ENCODE peak calls at places on chromosomes 16 and 17, in eight cellular contexts. B is GM20000, A is A549, P is gastrocnemius medialis, J is cardiac fibroblast, V is Calu3, H is natural killer cell, F is GM13977. C is an unnamed sample.

GRCh38 chr17:80063815-80064585 is 27.6 kb downstream of the CCDC40 start:
- DNase-seq in V (peak), H (no peak), A (peak), J (peak), F (no peak), P (peak), B (no peak), C (no peak)

GRCh38 chr17:8288336-8289102 is at the start of gene RANGRF:
- DNase-seq in B (peak), H (peak), J (peak), F (peak), V (peak), P (peak), A (peak), C (peak)

GRCh38 chr16:85352221-85352620 is 239.9 kb upstream of the CIBAR2 start:
- DNase-seq in A (no peak), F (no peak), J (no peak), V (no peak), H (no peak), P (no peak), B (no peak), C (no peak)

GRCh38 chr17:8857919-8858318 is 9.6 kb downstream of the PIK3R6 start:
- DNase-seq in B (peak), P (no peak), V (no peak), A (no peak), J (peak), F (no peak), H (no peak), C (peak)

GRCh38 chr17:66493283-66494019 is 191.0 kb downstream of the PRKCA start:
- DNase-seq in A (peak), V (no peak), H (no peak), F (no peak), J (peak), P (no peak), B (no peak), C (no peak)

GRCh38 chr16:51818342-51818944 is 667.4 kb upstream of the SALL1 start:
- DNase-seq in H (no peak), V (peak), J (peak), P (no peak), F (peak), B (peak), A (no peak), C (peak)

GRCh38 chr16:4207683-4208528 is 34.0 kb downstream of the SRL start:
- DNase-seq in P (no peak), V (no peak), B (no peak), H (no peak), A (no peak), F (no peak), J (no peak), C (no peak)

GRCh38 chr17:82103588-82104451 is 5.8 kb upstream of the FASN start:
- DNase-seq in P (no peak), V (peak), A (no peak), B (no peak), J (peak), F (no peak), H (no peak), C (no peak)

GRCh38 chr16:85174871-85175723 is 62.8 kb upstream of the CIBAR2 start:
- DNase-seq in J (peak), B (no peak), P (no peak), H (no peak), F (no peak), V (no peak), A (no peak), C (no peak)

GRCh38 chr17:46738544-46738943 is 79.9 kb downstream of the WNT3 start:
- DNase-seq in P (no peak), A (no peak), J (no peak), V (no peak), H (no peak), B (no peak), F (no peak), C (no peak)

GRCh38 chr17:14922421-14922820 is 342.7 kb downstream of the PMP22 start:
- DNase-seq in B (no peak), A (no peak), J (peak), F (no peak), P (no peak), V (no peak), H (no peak), C (no peak)

GRCh38 chr17:77148109-77148958 is 7.6 kb downstream of the SEC14L1 start:
- DNase-seq in V (no peak), P (no peak), A (no peak), B (no peak), J (no peak), F (no peak), H (no peak), C (no peak)

GRCh38 chr16:49833055-49833454 is 22.9 kb downstream of the ZNF423 start:
- DNase-seq in V (no peak), B (no peak), A (no peak), J (peak), H (no peak), F (no peak), P (no peak), C (no peak)

GRCh38 chr16:69632836-69633235 is 67.1 kb downstream of the NFAT5 start:
- DNase-seq in P (no peak), J (no peak), H (no peak), V (no peak), F (no peak), A (no peak), B (no peak), C (no peak)

GRCh38 chr16:82995927-82996441 is 369.2 kb downstream of the CDH13 start:
- DNase-seq in A (no peak), V (no peak), F (no peak), P (no peak), H (no peak), J (peak), B (no peak), C (no peak)

GRCh38 chr16:3754304-3754703 is 37.0 kb upstream of the TRAP1 start:
- DNase-seq in J (peak), A (no peak), V (no peak), P (no peak), H (no peak), F (no peak), B (no peak), C (no peak)

GRCh38 chr17:69960755-69961154 is 114.3 kb upstream of the KCNJ16 start:
- DNase-seq in P (peak), V (no peak), F (no peak), H (no peak), B (no peak), J (no peak), A (no peak), C (no peak)

GRCh38 chr17:77592503-77592902 is 366.0 kb upstream of the TNRC6C start:
- DNase-seq in F (no peak), H (no peak), A (no peak), J (no peak), B (no peak), V (no peak), P (no peak), C (no peak)

GRCh38 chr17:58316260-58316960 is 12.2 kb downstream of the TSPOAP1 start:
- DNase-seq in F (no peak), A (no peak), J (no peak), P (no peak), V (no peak), B (no peak), H (no peak), C (no peak)

GRCh38 chr16:31453255-31454204 is 5.8 kb upstream of the ARMC5 start:
- DNase-seq in A (no peak), P (peak), J (peak), V (no peak), B (no peak), F (no peak), H (no peak), C (no peak)

GRCh38 chr17:17849863-17850373 is 13.1 kb upstream of the SREBF1 start:
- DNase-seq in H (peak), V (no peak), P (peak), A (no peak), F (peak), B (peak), J (peak), C (peak)
- TF ChIP-seq CTCF in H (peak), V (no peak), P (peak), A (no peak), F (peak), B (no peak), J (peak), C (peak)

GRCh38 chr17:61574542-61575351 is 16.3 kb downstream of the NACA2 start:
- DNase-seq in V (peak), P (no peak), H (no peak), J (peak), F (no peak), B (no peak), A (peak), C (peak)
- TF ChIP-seq CTCF in V (no peak), P (no peak), H (no peak), J (peak), F (no peak), B (no peak), A (peak), C (no peak)

DNA sequence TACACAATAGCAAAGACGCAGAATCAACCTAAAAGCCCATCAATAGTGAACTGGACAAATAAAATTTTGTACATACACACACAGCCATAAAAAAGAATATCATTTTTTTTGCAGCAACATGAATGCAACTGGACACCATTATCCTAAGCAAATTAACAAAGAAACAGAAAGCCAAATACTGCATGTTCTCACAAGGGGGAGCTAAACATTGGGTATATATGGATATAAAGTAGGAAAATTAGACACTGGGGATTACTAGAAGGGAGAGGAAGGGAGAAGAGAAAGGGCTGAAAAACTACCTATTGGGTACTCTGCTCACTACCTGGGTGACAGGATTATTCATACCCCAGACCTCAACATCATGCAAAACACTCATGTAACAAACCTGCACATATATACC is 28.2 kb downstream of the ADAMTS18 start:
- DNase-seq in B (no peak), A (no peak), P (no peak), F (no peak), V (no peak), J (peak), H (no peak), C (no peak)
- TF ChIP-seq CTCF in B (no peak), A (no peak), P (no peak), F (no peak), V (no peak), J (peak), H (no peak), C (no peak)

DNA sequence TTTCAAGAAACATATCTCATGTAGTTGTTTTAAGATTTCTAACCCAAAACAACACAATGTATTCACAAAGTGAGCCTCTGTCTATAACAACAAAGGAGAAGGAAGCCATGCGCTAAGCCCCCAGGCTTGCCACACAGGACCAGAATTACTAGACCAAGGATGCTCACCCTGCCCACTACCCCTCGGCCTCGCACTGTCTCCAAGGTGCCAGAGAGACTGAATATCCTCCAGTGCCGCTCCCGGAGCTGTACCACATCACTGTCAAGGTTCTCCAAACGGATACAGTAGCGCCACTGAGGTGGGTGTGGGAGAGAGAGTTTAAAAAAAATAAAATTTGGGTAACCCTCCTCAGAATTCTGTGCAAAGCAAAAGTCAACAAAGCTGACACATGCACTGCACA is 7.1 kb downstream of the POLDIP2 start:
- DNase-seq in A (no peak), V (no peak), F (no peak), B (no peak), J (no peak), H (no peak), P (no peak), C (no peak)
- TF ChIP-seq CTCF in A (no peak), V (no peak), F (no peak), B (no peak), J (no peak), H (no peak), P (no peak), C (no peak)

GRCh38 chr17:44355642-44356099 is 8.0 kb downstream of the FAM171A2 start:
- DNase-seq in F (peak), V (no peak), P (no peak), B (no peak), H (no peak), A (no peak), J (no peak), C (no peak)

GRCh38 chr17:44355310-44355640 is 8.4 kb downstream of the FAM171A2 start:
- DNase-seq in B (no peak), H (no peak), F (no peak), J (no peak), V (no peak), P (no peak), A (no peak), C (no peak)

GRCh38 chr17:44354582-44355309 is 8.9 kb downstream of the FAM171A2 start:
- DNase-seq in A (no peak), P (no peak), F (peak), H (peak), B (peak), J (no peak), V (no peak), C (peak)

GRCh38 chr17:44358066-44358465 is 5.6 kb downstream of the FAM171A2 start:
- DNase-seq in A (no peak), H (no peak), B (no peak), J (no peak), P (no peak), V (no peak), F (no peak), C (no peak)

DNA sequence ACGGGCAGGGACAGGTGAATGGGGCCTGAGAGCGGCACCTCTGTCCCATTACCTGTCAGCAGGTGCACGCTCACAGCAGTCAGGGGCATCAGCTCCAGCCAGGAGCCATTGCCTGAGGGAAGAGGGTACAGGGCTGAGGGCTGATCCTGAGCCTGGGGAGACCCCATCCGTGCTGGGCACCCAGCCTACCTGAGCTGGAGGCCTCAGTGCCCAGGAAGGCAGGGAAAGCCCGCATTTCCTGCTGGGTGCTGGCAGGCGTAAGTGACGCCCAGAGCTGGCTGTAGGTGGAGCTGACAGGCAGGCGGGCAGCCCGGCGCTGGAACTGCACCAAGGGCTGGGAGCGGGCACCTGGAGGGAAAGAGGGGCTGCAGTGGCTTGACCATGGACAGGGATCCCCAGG is 7.4 kb downstream of the FAM171A2 start:
- DNase-seq in F (no peak), A (no peak), H (no peak), V (peak), B (no peak), J (no peak), P (no peak), C (no peak)
- TF ChIP-seq CTCF in F (no peak), A (no peak), H (no peak), V (peak), B (no peak), J (no peak), P (no peak), C (no peak)

GRCh38 chr17:4893721-4894560 is 5.4 kb upstream of the C17orf107 start:
- DNase-seq in F (no peak), P (no peak), J (no peak), A (no peak), V (no peak), B (no peak), H (no peak), C (no peak)

GRCh38 chr17:4897198-4897657 is 2.1 kb upstream of the C17orf107 start:
- DNase-seq in B (no peak), H (no peak), V (no peak), P (no peak), A (no peak), F (no peak), J (no peak), C (no peak)

GRCh38 chr17:4895121-4895520 is 4.2 kb upstream of the C17orf107 start:
- DNase-seq in J (no peak), A (no peak), V (no peak), F (no peak), H (no peak), B (no peak), P (no peak), C (no peak)

GRCh38 chr17:4896332-4897197 is 2.8 kb upstream of the C17orf107 start:
- DNase-seq in F (no peak), J (no peak), A (no peak), V (no peak), P (no peak), B (no peak), H (no peak), C (no peak)

DNA sequence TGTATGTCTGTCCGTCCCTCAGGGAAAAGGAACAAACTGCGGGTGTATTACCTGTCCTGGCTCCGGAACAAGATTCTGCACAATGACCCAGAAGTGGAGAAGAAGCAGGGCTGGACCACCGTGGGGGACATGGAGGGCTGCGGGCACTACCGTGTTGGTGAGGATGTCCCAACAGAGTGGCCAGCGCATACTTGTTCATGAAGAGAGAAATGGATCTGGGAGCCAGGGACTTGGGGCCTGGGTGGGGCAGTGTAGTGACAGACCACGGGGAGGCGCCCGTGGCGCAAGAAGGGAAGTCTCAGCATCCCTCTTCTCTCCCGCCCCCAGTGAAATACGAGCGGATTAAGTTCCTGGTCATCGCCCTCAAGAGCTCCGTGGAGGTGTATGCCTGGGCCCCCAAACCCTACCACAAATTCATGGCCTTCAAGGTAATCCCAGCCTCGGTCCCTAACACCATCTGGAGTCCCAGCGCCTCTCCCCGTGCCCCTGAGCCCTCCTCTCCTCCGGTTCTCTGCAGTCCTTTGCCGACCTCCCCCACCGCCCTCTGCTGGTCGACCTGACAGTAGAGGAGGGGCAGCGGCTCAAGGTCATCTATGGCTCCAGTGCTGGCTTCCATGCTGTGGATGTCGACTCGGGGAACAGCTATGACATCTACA is 3.5 kb upstream of the C17orf107 start:
- DNase-seq in J (no peak), P (no peak), F (no peak), V (no peak), B (no peak), H (no peak), A (no peak), C (no peak)
- TF ChIP-seq CTCF in J (peak), P (no peak), F (peak), V (no peak), B (no peak), H (no peak), A (no peak), C (no peak)

C was measured in activated CD8-positive, alpha-beta T cell treated with anti-CD3 and anti-CD28 coated beads for 36 hours.